ENCODE peak calls at places on chromosomes 3 and 15, in seven cellular contexts. One of them, this sample, is unnamed.

GRCh38 chr3:97871788-97872187 is 50.0 kb downstream of the CRYBG3 start:
- DNase-seq in IMR-90: peak
- DNase-seq in mesendoderm: no peak
- DNase-seq in H1: no peak
- DNase-seq in mesenchymal stem cell: no peak
- DNase-seq in H9: no peak
- DNase-seq in trophoblast cell: no peak
- DNase-seq in this sample: no peak

GRCh38 chr3:189975376-189975990 is 145.2 kb downstream of the P3H2 start:
- DNase-seq in IMR-90: peak
- DNase-seq in mesendoderm: no peak
- DNase-seq in H1: no peak
- DNase-seq in mesenchymal stem cell: peak
- DNase-seq in H9: no peak
- DNase-seq in trophoblast cell: no peak
- DNase-seq in this sample: no peak

GRCh38 chr15:89099968-89100367 is 11.7 kb downstream of the ABHD2 start:
- DNase-seq in IMR-90: no peak
- DNase-seq in mesendoderm: no peak
- DNase-seq in H1: no peak
- DNase-seq in mesenchymal stem cell: no peak
- DNase-seq in H9: no peak
- DNase-seq in trophoblast cell: no peak
- DNase-seq in this sample: no peak

GRCh38 chr3:141353652-141354495 is 14.4 kb upstream of the ZBTB38 start:
- DNase-seq in IMR-90: no peak
- DNase-seq in mesendoderm: no peak
- DNase-seq in H1: no peak
- DNase-seq in mesenchymal stem cell: no peak
- DNase-seq in H9: no peak
- DNase-seq in trophoblast cell: no peak
- DNase-seq in this sample: no peak

GRCh38 chr3:11137627-11137959 is 16.7 kb upstream of the HRH1 start:
- DNase-seq in IMR-90: no peak
- DNase-seq in mesendoderm: no peak
- DNase-seq in H1: no peak
- DNase-seq in mesenchymal stem cell: no peak
- DNase-seq in H9: no peak
- DNase-seq in trophoblast cell: no peak
- DNase-seq in this sample: no peak

GRCh38 chr3:159762981-159763465 is 225.6 kb upstream of the IL12A start:
- DNase-seq in IMR-90: peak
- DNase-seq in mesendoderm: peak
- DNase-seq in H1: no peak
- DNase-seq in mesenchymal stem cell: peak
- DNase-seq in H9: peak
- DNase-seq in trophoblast cell: peak
- DNase-seq in this sample: peak

GRCh38 chr3:143199998-143200909 is 80.7 kb downstream of the CHST2 start:
- DNase-seq in IMR-90: no peak
- DNase-seq in mesendoderm: no peak
- DNase-seq in H1: no peak
- DNase-seq in mesenchymal stem cell: no peak
- DNase-seq in H9: no peak
- DNase-seq in trophoblast cell: no peak
- DNase-seq in this sample: no peak

GRCh38 chr15:78712797-78713515 is 71.9 kb upstream of the CHRNB4 start:
- DNase-seq in IMR-90: no peak
- DNase-seq in mesendoderm: no peak
- DNase-seq in H1: no peak
- DNase-seq in mesenchymal stem cell: no peak
- DNase-seq in H9: no peak
- DNase-seq in trophoblast cell: no peak
- DNase-seq in this sample: no peak

GRCh38 chr3:3086239-3086638 is 23.9 kb downstream of the IL5RA start:
- DNase-seq in IMR-90: no peak
- DNase-seq in mesendoderm: peak
- DNase-seq in H1: no peak
- DNase-seq in mesenchymal stem cell: no peak
- DNase-seq in H9: no peak
- DNase-seq in trophoblast cell: no peak
- DNase-seq in this sample: no peak

GRCh38 chr3:111989061-111989678 is 9.6 kb upstream of the TAGLN3 start:
- DNase-seq in IMR-90: peak
- DNase-seq in mesendoderm: peak
- DNase-seq in H1: no peak
- DNase-seq in mesenchymal stem cell: peak
- DNase-seq in H9: no peak
- DNase-seq in trophoblast cell: peak
- DNase-seq in this sample: no peak

GRCh38 chr3:133400006-133400515 is at the start of gene BFSP2:
- DNase-seq in IMR-90: no peak
- DNase-seq in mesendoderm: no peak
- DNase-seq in H1: no peak
- DNase-seq in mesenchymal stem cell: no peak
- DNase-seq in H9: no peak
- DNase-seq in trophoblast cell: no peak
- DNase-seq in this sample: no peak
- H3K18ac ChIP-seq in IMR-90: no peak
- H3K18ac ChIP-seq in mesendoderm: no peak
- H3K18ac ChIP-seq in H1: no peak
- H3K18ac ChIP-seq in mesenchymal stem cell: no peak
- H3K18ac ChIP-seq in H9: no peak
- H3K18ac ChIP-seq in trophoblast cell: no peak
- H3K18ac ChIP-seq in this sample: peak

DNA sequence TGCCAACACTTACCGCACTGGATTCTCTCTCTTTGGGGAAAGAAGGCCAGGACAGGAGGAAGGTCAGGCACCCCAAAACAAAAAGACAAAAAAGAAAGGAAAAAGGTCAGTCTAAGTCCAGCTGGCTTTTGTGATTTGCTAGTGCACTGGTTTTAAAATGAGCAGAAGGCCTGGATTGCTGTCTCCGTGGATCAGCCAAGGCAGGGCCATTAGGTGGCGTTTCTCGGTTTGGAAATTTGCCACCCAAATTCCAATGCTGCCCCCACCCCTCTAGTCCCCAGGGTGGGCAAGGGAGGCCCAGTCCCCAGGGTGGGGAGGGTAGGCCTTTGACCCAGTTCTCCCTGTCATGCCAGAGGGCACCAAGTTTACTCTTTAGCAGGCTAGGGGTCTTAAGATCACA is 33.3 kb downstream of the TLE3 start:
- DNase-seq in IMR-90: peak
- DNase-seq in mesendoderm: no peak
- DNase-seq in H1: no peak
- DNase-seq in mesenchymal stem cell: no peak
- DNase-seq in H9: no peak
- DNase-seq in trophoblast cell: no peak
- DNase-seq in this sample: no peak
- H3K18ac ChIP-seq in IMR-90: no peak
- H3K18ac ChIP-seq in mesendoderm: no peak
- H3K18ac ChIP-seq in H1: no peak
- H3K18ac ChIP-seq in mesenchymal stem cell: no peak
- H3K18ac ChIP-seq in H9: no peak
- H3K18ac ChIP-seq in trophoblast cell: no peak
- H3K18ac ChIP-seq in this sample: no peak

GRCh38 chr3:70959506-70959905 is 624.0 kb downstream of the FOXP1 start:
- DNase-seq in IMR-90: no peak
- DNase-seq in mesendoderm: no peak
- DNase-seq in H1: no peak
- DNase-seq in mesenchymal stem cell: no peak
- DNase-seq in H9: no peak
- DNase-seq in trophoblast cell: no peak
- DNase-seq in this sample: no peak

GRCh38 chr3:70963412-70963811 is 620.1 kb downstream of the FOXP1 start:
- DNase-seq in IMR-90: no peak
- DNase-seq in mesendoderm: no peak
- DNase-seq in H1: no peak
- DNase-seq in mesenchymal stem cell: no peak
- DNase-seq in H9: no peak
- DNase-seq in trophoblast cell: no peak
- DNase-seq in this sample: peak
- H3K18ac ChIP-seq in IMR-90: no peak
- H3K18ac ChIP-seq in mesendoderm: no peak
- H3K18ac ChIP-seq in H1: no peak
- H3K18ac ChIP-seq in mesenchymal stem cell: no peak
- H3K18ac ChIP-seq in H9: no peak
- H3K18ac ChIP-seq in trophoblast cell: no peak
- H3K18ac ChIP-seq in this sample: peak

GRCh38 chr3:138344754-138345153 is 3.6 kb upstream of the MRAS start:
- DNase-seq in IMR-90: no peak
- DNase-seq in mesendoderm: no peak
- DNase-seq in H1: no peak
- DNase-seq in mesenchymal stem cell: no peak
- DNase-seq in H9: no peak
- DNase-seq in trophoblast cell: no peak
- DNase-seq in this sample: no peak
- H3K18ac ChIP-seq in IMR-90: no peak
- H3K18ac ChIP-seq in mesendoderm: no peak
- H3K18ac ChIP-seq in H1: no peak
- H3K18ac ChIP-seq in mesenchymal stem cell: no peak
- H3K18ac ChIP-seq in H9: no peak
- H3K18ac ChIP-seq in trophoblast cell: no peak
- H3K18ac ChIP-seq in this sample: peak

DNA sequence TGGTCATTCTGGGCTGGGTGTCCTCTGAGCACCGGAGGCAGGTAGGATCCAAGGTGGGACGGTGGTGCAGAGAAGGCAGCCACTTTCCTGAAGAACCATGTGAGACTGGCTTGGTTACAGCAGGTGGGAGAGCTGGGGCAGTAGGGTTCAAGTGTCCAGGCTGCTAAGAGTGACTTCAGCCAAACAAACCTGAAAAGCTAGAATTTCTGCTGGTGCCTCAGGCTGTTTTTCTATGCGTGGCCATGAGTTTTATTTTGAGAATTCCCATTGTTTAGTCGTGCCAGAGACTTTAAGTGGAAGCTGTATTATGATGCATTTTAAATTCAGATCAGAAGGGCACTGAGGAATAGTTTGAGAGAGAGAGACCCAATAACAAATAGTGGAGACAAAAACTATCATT is 20.1 kb downstream of the USP13 start:
- DNase-seq in IMR-90: no peak
- DNase-seq in mesendoderm: no peak
- DNase-seq in H1: no peak
- DNase-seq in mesenchymal stem cell: no peak
- DNase-seq in H9: no peak
- DNase-seq in trophoblast cell: peak
- DNase-seq in this sample: no peak
- H3K18ac ChIP-seq in IMR-90: no peak
- H3K18ac ChIP-seq in mesendoderm: no peak
- H3K18ac ChIP-seq in H1: no peak
- H3K18ac ChIP-seq in mesenchymal stem cell: no peak
- H3K18ac ChIP-seq in H9: no peak
- H3K18ac ChIP-seq in trophoblast cell: no peak
- H3K18ac ChIP-seq in this sample: no peak

DNA sequence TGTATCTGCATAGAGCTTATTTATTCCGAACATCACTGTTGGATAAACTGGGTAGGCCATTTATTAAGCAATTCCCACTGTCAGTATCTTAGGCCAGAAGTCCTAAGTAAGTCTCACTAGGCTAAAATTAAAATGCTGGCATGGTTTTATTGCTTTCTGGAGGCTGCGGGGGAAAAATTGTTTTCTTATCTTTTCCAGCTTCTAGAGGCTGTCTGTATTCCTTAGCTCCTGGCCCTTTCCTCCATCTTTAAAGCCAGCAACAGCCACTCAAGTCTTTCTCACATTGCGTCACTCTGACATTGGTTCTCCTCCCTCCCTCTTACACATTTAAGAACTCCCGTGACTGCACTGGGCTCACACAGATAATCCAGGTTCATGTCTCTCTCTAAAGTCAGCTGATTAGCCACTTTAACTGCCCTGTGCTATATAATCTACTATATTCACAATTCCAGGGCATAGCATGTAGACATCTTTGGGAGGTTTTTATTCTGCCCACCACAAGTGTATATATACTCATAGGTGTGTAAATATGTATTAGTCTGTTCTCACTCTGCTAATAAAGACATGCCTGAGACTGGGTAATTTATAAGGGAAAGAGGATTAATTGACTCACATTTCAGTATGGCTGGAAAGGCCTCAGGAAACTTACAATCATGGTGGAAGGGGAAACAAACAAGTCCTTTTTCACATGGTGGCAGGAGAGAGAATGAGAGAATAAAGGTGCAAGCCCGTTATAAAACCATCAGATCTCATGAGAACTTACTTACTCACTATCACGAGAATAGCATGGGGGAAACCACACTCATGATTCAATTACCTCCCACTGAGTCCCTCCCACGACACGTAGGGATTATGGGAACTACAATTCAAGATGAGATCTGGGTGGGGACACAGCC is 113.5 kb upstream of the SLC7A14 start:
- DNase-seq in IMR-90: no peak
- DNase-seq in mesendoderm: no peak
- DNase-seq in H1: no peak
- DNase-seq in mesenchymal stem cell: no peak
- DNase-seq in H9: no peak
- DNase-seq in trophoblast cell: no peak
- DNase-seq in this sample: no peak
- H3K18ac ChIP-seq in IMR-90: no peak
- H3K18ac ChIP-seq in mesendoderm: peak
- H3K18ac ChIP-seq in H1: no peak
- H3K18ac ChIP-seq in mesenchymal stem cell: no peak
- H3K18ac ChIP-seq in H9: no peak
- H3K18ac ChIP-seq in trophoblast cell: no peak
- H3K18ac ChIP-seq in this sample: no peak

This sample was measured in neuronal stem cell.